ENCODE peak calls at places on chromosomes 7 and 10, in eight cellular contexts. Y is heart right ventricle; Z is kidney; F is progenitor cell of endocrine pancreas; X is nephron progenitor cell; D is stimulated activated CD4-positive, alpha-beta T cell treated with anti-CD3 and anti-CD28 coated beads, Interleukin-1b, Interleukin-23, amount 100 ng/mL, for 24 hours; K is HFFc6; P is renal cortical epithelial cell. C is an unnamed sample.

GRCh38 chr10:86979296-86979818 is 11.1 kb downstream of the ADIRF start:
- DNase-seq in Y (no peak), Z (no peak), F (no peak), X (no peak), D (no peak), K (no peak), P (no peak), C (no peak)

GRCh38 chr7:32658034-32658944 is 163.0 kb downstream of the AVL9 start:
- DNase-seq in Y (no peak), Z (no peak), F (no peak), X (no peak), D (no peak), K (peak; percentile 1), P (peak; percentile 92), C (no peak)

GRCh38 chr7:152335900-152336571 is 99.8 kb downstream of the KMT2C start:
- DNase-seq in Y (no peak), Z (no peak), F (no peak), X (no peak), D (no peak), K (no peak), P (no peak), C (no peak)

GRCh38 chr7:4129481-4130122 is 552.5 kb upstream of the FOXK1 start:
- DNase-seq in Y (no peak), Z (peak; percentile 70), F (no peak), X (no peak), D (no peak), K (no peak), P (no peak), C (no peak)

GRCh38 chr7:154903083-154903731 is 99.7 kb downstream of the PAXIP1 start:
- DNase-seq in Y (no peak), Z (peak; percentile 33), F (peak; percentile 25), X (no peak), D (no peak), K (no peak), P (no peak), C (no peak)

GRCh38 chr7:92834661-92835139 is 1.7 kb downstream of the CDK6 start:
- DNase-seq in Y (peak; percentile 14), Z (peak; percentile 74), F (peak; percentile 14), X (no peak), D (no peak), K (no peak), P (no peak), C (peak; percentile 34)

GRCh38 chr10:116278832-116279231 is 5.8 kb upstream of the GFRA1 start:
- DNase-seq in Y (no peak), Z (no peak), F (no peak), X (no peak), D (no peak), K (peak; percentile 55), P (no peak), C (no peak)

GRCh38 chr10:44862006-44862751 is 49.0 kb upstream of the TMEM72 start:
- DNase-seq in Y (no peak), Z (no peak), F (no peak), X (no peak), D (no peak), K (no peak), P (no peak), C (no peak)

GRCh38 chr10:70761031-70761601 is 24.1 kb downstream of the TBATA start:
- DNase-seq in Y (no peak), Z (peak; percentile 73), F (no peak), X (no peak), D (no peak), K (peak; percentile 27), P (no peak), C (no peak)

GRCh38 chr10:120266037-120266436 is 191.0 kb upstream of the PLPP4 start:
- DNase-seq in Y (no peak), Z (no peak), F (no peak), X (no peak), D (no peak), K (no peak), P (no peak), C (no peak)

GRCh38 chr7:142338633-142339501 is 81.0 kb upstream of the PRSS58 start:
- DNase-seq in Y (no peak), Z (no peak), F (no peak), X (peak; percentile 66), D (no peak), K (peak; percentile 20), P (peak; percentile 59), C (peak; percentile 15)

GRCh38 chr10:62980697-62981495 is 152.2 kb upstream of the NRBF2 start:
- DNase-seq in Y (no peak), Z (no peak), F (no peak), X (no peak), D (peak; percentile 21), K (no peak), P (peak; percentile 39), C (no peak)

GRCh38 chr7:66255533-66256100 is 50.5 kb downstream of the TPST1 start:
- DNase-seq in Y (no peak), Z (no peak), F (no peak), X (no peak), D (no peak), K (peak; percentile 41), P (peak; percentile 91), C (no peak)

GRCh38 chr10:124906551-124907001 is 35.3 kb upstream of the ZRANB1 start:
- DNase-seq in Y (no peak), Z (no peak), F (no peak), X (no peak), D (no peak), K (peak; percentile 93), P (no peak), C (no peak)

GRCh38 chr7:158617737-158618128 is 30.1 kb upstream of the PTPRN2 start:
- DNase-seq in Y (no peak), Z (no peak), F (no peak), X (no peak), D (no peak), K (peak; percentile 8), P (peak; percentile 2), C (no peak)

GRCh38 chr7:43123457-43123856 is 11.0 kb downstream of the HECW1 start:
- DNase-seq in Y (no peak), Z (no peak), F (no peak), X (no peak), D (no peak), K (no peak), P (no peak), C (no peak)

GRCh38 chr10:75083972-75084833 is 27.3 kb upstream of the SAMD8 start:
- DNase-seq in Y (no peak), Z (no peak), F (no peak), X (no peak), D (no peak), K (peak; percentile 17), P (no peak), C (no peak)

GRCh38 chr10:124670849-124671248 is 73.3 kb downstream of the FAM53B start:
- DNase-seq in Y (no peak), Z (peak; percentile 68), F (no peak), X (no peak), D (no peak), K (no peak), P (no peak), C (no peak)

GRCh38 chr10:3828404-3829192 is 43.6 kb upstream of the KLF6 start:
- DNase-seq in Y (peak; percentile 62), Z (no peak), F (no peak), X (no peak), D (no peak), K (peak; percentile 73), P (peak; percentile 84), C (no peak)